ENCODE peak calls at places on chromosomes 16 and 17, in eight cellular contexts. One of them, this sample, is unnamed.

GRCh38 chr16:10940501-10941079 is 1.7 kb downstream of the DEXI start:
- DNase-seq in germinal center: no peak
- DNase-seq in HCEC 1CT: no peak
- DNase-seq in activated T-helper 1 cell treated with anti-CD3 and anti-CD28 coated beads, Interleukin-12 subunit alpha, Interleukin-12 subunit beta, Interleukin-2, Interleukin-4 antibody, amounts not matched to agents 30 ng/mL and 10 ng/mL and 1 ng/mL, durations not matched to agents 14 hours and 24 hours and 36 hours: no peak
- DNase-seq in ecto neural progenitor cell: no peak
- DNase-seq in cardiac fibroblast: no peak
- DNase-seq in activated T-cell treated with anti-CD3 and anti-CD28 coated beads, Interleukin-2, amount 50 U/mL, for 24 hours: no peak
- DNase-seq in NCI-H1092 treated with DMSO at 0.1 percent for 48 hours: peak; percentile 31
- DNase-seq in this sample: no peak

GRCh38 chr16:88430524-88431446 is 22.3 kb upstream of the ZFPM1 start:
- DNase-seq in germinal center: peak; percentile 66
- DNase-seq in HCEC 1CT: no peak
- DNase-seq in activated T-helper 1 cell treated with anti-CD3 and anti-CD28 coated beads, Interleukin-12 subunit alpha, Interleukin-12 subunit beta, Interleukin-2, Interleukin-4 antibody, amounts not matched to agents 30 ng/mL and 10 ng/mL and 1 ng/mL, durations not matched to agents 14 hours and 24 hours and 36 hours: no peak
- DNase-seq in ecto neural progenitor cell: no peak
- DNase-seq in cardiac fibroblast: peak; percentile 11
- DNase-seq in activated T-cell treated with anti-CD3 and anti-CD28 coated beads, Interleukin-2, amount 50 U/mL, for 24 hours: peak; percentile 71
- DNase-seq in NCI-H1092 treated with DMSO at 0.1 percent for 48 hours: no peak
- DNase-seq in this sample: no peak

GRCh38 chr16:11389631-11390565 is 44.6 kb downstream of the RMI2 start:
- DNase-seq in germinal center: no peak
- DNase-seq in HCEC 1CT: no peak
- DNase-seq in activated T-helper 1 cell treated with anti-CD3 and anti-CD28 coated beads, Interleukin-12 subunit alpha, Interleukin-12 subunit beta, Interleukin-2, Interleukin-4 antibody, amounts not matched to agents 30 ng/mL and 10 ng/mL and 1 ng/mL, durations not matched to agents 14 hours and 24 hours and 36 hours: no peak
- DNase-seq in ecto neural progenitor cell: no peak
- DNase-seq in cardiac fibroblast: no peak
- DNase-seq in activated T-cell treated with anti-CD3 and anti-CD28 coated beads, Interleukin-2, amount 50 U/mL, for 24 hours: no peak
- DNase-seq in NCI-H1092 treated with DMSO at 0.1 percent for 48 hours: peak; percentile 21
- DNase-seq in this sample: no peak

GRCh38 chr16:66639091-66639885 is 34.8 kb downstream of the CMTM3 start:
- DNase-seq in germinal center: no peak
- DNase-seq in HCEC 1CT: peak; percentile 7
- DNase-seq in activated T-helper 1 cell treated with anti-CD3 and anti-CD28 coated beads, Interleukin-12 subunit alpha, Interleukin-12 subunit beta, Interleukin-2, Interleukin-4 antibody, amounts not matched to agents 30 ng/mL and 10 ng/mL and 1 ng/mL, durations not matched to agents 14 hours and 24 hours and 36 hours: no peak
- DNase-seq in ecto neural progenitor cell: no peak
- DNase-seq in cardiac fibroblast: peak; percentile 51
- DNase-seq in activated T-cell treated with anti-CD3 and anti-CD28 coated beads, Interleukin-2, amount 50 U/mL, for 24 hours: no peak
- DNase-seq in NCI-H1092 treated with DMSO at 0.1 percent for 48 hours: no peak
- DNase-seq in this sample: no peak

GRCh38 chr17:62790554-62790953 is 17.6 kb downstream of the MARCHF10 start:
- DNase-seq in germinal center: no peak
- DNase-seq in HCEC 1CT: peak; percentile 85
- DNase-seq in activated T-helper 1 cell treated with anti-CD3 and anti-CD28 coated beads, Interleukin-12 subunit alpha, Interleukin-12 subunit beta, Interleukin-2, Interleukin-4 antibody, amounts not matched to agents 30 ng/mL and 10 ng/mL and 1 ng/mL, durations not matched to agents 14 hours and 24 hours and 36 hours: no peak
- DNase-seq in ecto neural progenitor cell: no peak
- DNase-seq in cardiac fibroblast: peak; percentile 91
- DNase-seq in activated T-cell treated with anti-CD3 and anti-CD28 coated beads, Interleukin-2, amount 50 U/mL, for 24 hours: no peak
- DNase-seq in NCI-H1092 treated with DMSO at 0.1 percent for 48 hours: no peak
- DNase-seq in this sample: peak; percentile 94

GRCh38 chr16:49701867-49702494 is 153.9 kb downstream of the ZNF423 start:
- DNase-seq in germinal center: no peak
- DNase-seq in HCEC 1CT: no peak
- DNase-seq in activated T-helper 1 cell treated with anti-CD3 and anti-CD28 coated beads, Interleukin-12 subunit alpha, Interleukin-12 subunit beta, Interleukin-2, Interleukin-4 antibody, amounts not matched to agents 30 ng/mL and 10 ng/mL and 1 ng/mL, durations not matched to agents 14 hours and 24 hours and 36 hours: no peak
- DNase-seq in ecto neural progenitor cell: peak; percentile 87
- DNase-seq in cardiac fibroblast: no peak
- DNase-seq in activated T-cell treated with anti-CD3 and anti-CD28 coated beads, Interleukin-2, amount 50 U/mL, for 24 hours: no peak
- DNase-seq in NCI-H1092 treated with DMSO at 0.1 percent for 48 hours: peak; percentile 75
- DNase-seq in this sample: no peak

GRCh38 chr16:66493490-66494401 is 56.2 kb downstream of the TK2 start:
- DNase-seq in germinal center: no peak
- DNase-seq in HCEC 1CT: no peak
- DNase-seq in activated T-helper 1 cell treated with anti-CD3 and anti-CD28 coated beads, Interleukin-12 subunit alpha, Interleukin-12 subunit beta, Interleukin-2, Interleukin-4 antibody, amounts not matched to agents 30 ng/mL and 10 ng/mL and 1 ng/mL, durations not matched to agents 14 hours and 24 hours and 36 hours: no peak
- DNase-seq in ecto neural progenitor cell: no peak
- DNase-seq in cardiac fibroblast: no peak
- DNase-seq in activated T-cell treated with anti-CD3 and anti-CD28 coated beads, Interleukin-2, amount 50 U/mL, for 24 hours: peak; percentile 21
- DNase-seq in NCI-H1092 treated with DMSO at 0.1 percent for 48 hours: no peak
- DNase-seq in this sample: no peak

GRCh38 chr17:27562777-27563455 is 68.1 kb upstream of the LGALS9 start:
- DNase-seq in germinal center: no peak
- DNase-seq in HCEC 1CT: no peak
- DNase-seq in activated T-helper 1 cell treated with anti-CD3 and anti-CD28 coated beads, Interleukin-12 subunit alpha, Interleukin-12 subunit beta, Interleukin-2, Interleukin-4 antibody, amounts not matched to agents 30 ng/mL and 10 ng/mL and 1 ng/mL, durations not matched to agents 14 hours and 24 hours and 36 hours: no peak
- DNase-seq in ecto neural progenitor cell: no peak
- DNase-seq in cardiac fibroblast: peak; percentile 50
- DNase-seq in activated T-cell treated with anti-CD3 and anti-CD28 coated beads, Interleukin-2, amount 50 U/mL, for 24 hours: no peak
- DNase-seq in NCI-H1092 treated with DMSO at 0.1 percent for 48 hours: no peak
- DNase-seq in this sample: peak; percentile 40

GRCh38 chr17:9472541-9472940 is 103.1 kb downstream of the STX8 start:
- DNase-seq in germinal center: no peak
- DNase-seq in HCEC 1CT: peak; percentile 76
- DNase-seq in activated T-helper 1 cell treated with anti-CD3 and anti-CD28 coated beads, Interleukin-12 subunit alpha, Interleukin-12 subunit beta, Interleukin-2, Interleukin-4 antibody, amounts not matched to agents 30 ng/mL and 10 ng/mL and 1 ng/mL, durations not matched to agents 14 hours and 24 hours and 36 hours: no peak
- DNase-seq in ecto neural progenitor cell: no peak
- DNase-seq in cardiac fibroblast: peak; percentile 78
- DNase-seq in activated T-cell treated with anti-CD3 and anti-CD28 coated beads, Interleukin-2, amount 50 U/mL, for 24 hours: no peak
- DNase-seq in NCI-H1092 treated with DMSO at 0.1 percent for 48 hours: no peak
- DNase-seq in this sample: peak; percentile 68

GRCh38 chr16:85891033-85891775 is 7.8 kb upstream of the IRF8 start:
- DNase-seq in germinal center: no peak
- DNase-seq in HCEC 1CT: no peak
- DNase-seq in activated T-helper 1 cell treated with anti-CD3 and anti-CD28 coated beads, Interleukin-12 subunit alpha, Interleukin-12 subunit beta, Interleukin-2, Interleukin-4 antibody, amounts not matched to agents 30 ng/mL and 10 ng/mL and 1 ng/mL, durations not matched to agents 14 hours and 24 hours and 36 hours: no peak
- DNase-seq in ecto neural progenitor cell: no peak
- DNase-seq in cardiac fibroblast: no peak
- DNase-seq in activated T-cell treated with anti-CD3 and anti-CD28 coated beads, Interleukin-2, amount 50 U/mL, for 24 hours: no peak
- DNase-seq in NCI-H1092 treated with DMSO at 0.1 percent for 48 hours: no peak
- DNase-seq in this sample: peak; percentile 80

GRCh38 chr17:31744541-31744951 is 114.5 kb downstream of the COPRS start:
- DNase-seq in germinal center: no peak
- DNase-seq in HCEC 1CT: no peak
- DNase-seq in activated T-helper 1 cell treated with anti-CD3 and anti-CD28 coated beads, Interleukin-12 subunit alpha, Interleukin-12 subunit beta, Interleukin-2, Interleukin-4 antibody, amounts not matched to agents 30 ng/mL and 10 ng/mL and 1 ng/mL, durations not matched to agents 14 hours and 24 hours and 36 hours: no peak
- DNase-seq in ecto neural progenitor cell: no peak
- DNase-seq in cardiac fibroblast: no peak
- DNase-seq in activated T-cell treated with anti-CD3 and anti-CD28 coated beads, Interleukin-2, amount 50 U/mL, for 24 hours: no peak
- DNase-seq in NCI-H1092 treated with DMSO at 0.1 percent for 48 hours: no peak
- DNase-seq in this sample: no peak

GRCh38 chr17:58224315-58224714 is 5.3 kb upstream of the MKS1 start:
- DNase-seq in germinal center: no peak
- DNase-seq in HCEC 1CT: peak; percentile 67
- DNase-seq in activated T-helper 1 cell treated with anti-CD3 and anti-CD28 coated beads, Interleukin-12 subunit alpha, Interleukin-12 subunit beta, Interleukin-2, Interleukin-4 antibody, amounts not matched to agents 30 ng/mL and 10 ng/mL and 1 ng/mL, durations not matched to agents 14 hours and 24 hours and 36 hours: no peak
- DNase-seq in ecto neural progenitor cell: no peak
- DNase-seq in cardiac fibroblast: peak; percentile 75
- DNase-seq in activated T-cell treated with anti-CD3 and anti-CD28 coated beads, Interleukin-2, amount 50 U/mL, for 24 hours: no peak
- DNase-seq in NCI-H1092 treated with DMSO at 0.1 percent for 48 hours: no peak
- DNase-seq in this sample: peak; percentile 92

GRCh38 chr17:61075988-61076387 is 323.7 kb upstream of the TBX2 start:
- DNase-seq in germinal center: no peak
- DNase-seq in HCEC 1CT: no peak
- DNase-seq in activated T-helper 1 cell treated with anti-CD3 and anti-CD28 coated beads, Interleukin-12 subunit alpha, Interleukin-12 subunit beta, Interleukin-2, Interleukin-4 antibody, amounts not matched to agents 30 ng/mL and 10 ng/mL and 1 ng/mL, durations not matched to agents 14 hours and 24 hours and 36 hours: no peak
- DNase-seq in ecto neural progenitor cell: no peak
- DNase-seq in cardiac fibroblast: no peak
- DNase-seq in activated T-cell treated with anti-CD3 and anti-CD28 coated beads, Interleukin-2, amount 50 U/mL, for 24 hours: no peak
- DNase-seq in NCI-H1092 treated with DMSO at 0.1 percent for 48 hours: no peak
- DNase-seq in this sample: no peak

GRCh38 chr16:27436065-27436464 is 34.1 kb downstream of the IL21R start:
- DNase-seq in germinal center: no peak
- DNase-seq in HCEC 1CT: no peak
- DNase-seq in activated T-helper 1 cell treated with anti-CD3 and anti-CD28 coated beads, Interleukin-12 subunit alpha, Interleukin-12 subunit beta, Interleukin-2, Interleukin-4 antibody, amounts not matched to agents 30 ng/mL and 10 ng/mL and 1 ng/mL, durations not matched to agents 14 hours and 24 hours and 36 hours: no peak
- DNase-seq in ecto neural progenitor cell: peak; percentile 39
- DNase-seq in cardiac fibroblast: no peak
- DNase-seq in activated T-cell treated with anti-CD3 and anti-CD28 coated beads, Interleukin-2, amount 50 U/mL, for 24 hours: peak; percentile 19
- DNase-seq in NCI-H1092 treated with DMSO at 0.1 percent for 48 hours: no peak
- DNase-seq in this sample: no peak

GRCh38 chr17:64393000-64393402 is 2.3 kb upstream of the PECAM1 start:
- DNase-seq in germinal center: no peak
- DNase-seq in HCEC 1CT: no peak
- DNase-seq in activated T-helper 1 cell treated with anti-CD3 and anti-CD28 coated beads, Interleukin-12 subunit alpha, Interleukin-12 subunit beta, Interleukin-2, Interleukin-4 antibody, amounts not matched to agents 30 ng/mL and 10 ng/mL and 1 ng/mL, durations not matched to agents 14 hours and 24 hours and 36 hours: no peak
- DNase-seq in ecto neural progenitor cell: no peak
- DNase-seq in cardiac fibroblast: no peak
- DNase-seq in activated T-cell treated with anti-CD3 and anti-CD28 coated beads, Interleukin-2, amount 50 U/mL, for 24 hours: peak; percentile 61
- DNase-seq in NCI-H1092 treated with DMSO at 0.1 percent for 48 hours: no peak
- DNase-seq in this sample: no peak

GRCh38 chr16:72876221-72876620 is 171.7 kb downstream of the ZFHX3 start:
- DNase-seq in germinal center: no peak
- DNase-seq in HCEC 1CT: peak; percentile 54
- DNase-seq in activated T-helper 1 cell treated with anti-CD3 and anti-CD28 coated beads, Interleukin-12 subunit alpha, Interleukin-12 subunit beta, Interleukin-2, Interleukin-4 antibody, amounts not matched to agents 30 ng/mL and 10 ng/mL and 1 ng/mL, durations not matched to agents 14 hours and 24 hours and 36 hours: no peak
- DNase-seq in ecto neural progenitor cell: no peak
- DNase-seq in cardiac fibroblast: peak; percentile 93
- DNase-seq in activated T-cell treated with anti-CD3 and anti-CD28 coated beads, Interleukin-2, amount 50 U/mL, for 24 hours: no peak
- DNase-seq in NCI-H1092 treated with DMSO at 0.1 percent for 48 hours: no peak
- DNase-seq in this sample: peak; percentile 90

GRCh38 chr17:28735242-28735722 is 6.7 kb downstream of the NEK8 start:
- DNase-seq in germinal center: no peak
- DNase-seq in HCEC 1CT: no peak
- DNase-seq in activated T-helper 1 cell treated with anti-CD3 and anti-CD28 coated beads, Interleukin-12 subunit alpha, Interleukin-12 subunit beta, Interleukin-2, Interleukin-4 antibody, amounts not matched to agents 30 ng/mL and 10 ng/mL and 1 ng/mL, durations not matched to agents 14 hours and 24 hours and 36 hours: no peak
- DNase-seq in ecto neural progenitor cell: no peak
- DNase-seq in cardiac fibroblast: no peak
- DNase-seq in activated T-cell treated with anti-CD3 and anti-CD28 coated beads, Interleukin-2, amount 50 U/mL, for 24 hours: no peak
- DNase-seq in NCI-H1092 treated with DMSO at 0.1 percent for 48 hours: no peak
- DNase-seq in this sample: peak; percentile 40

GRCh38 chr17:79675413-79675725 is 55.4 kb upstream of the ENPP7 start:
- DNase-seq in germinal center: no peak
- DNase-seq in HCEC 1CT: no peak
- DNase-seq in activated T-helper 1 cell treated with anti-CD3 and anti-CD28 coated beads, Interleukin-12 subunit alpha, Interleukin-12 subunit beta, Interleukin-2, Interleukin-4 antibody, amounts not matched to agents 30 ng/mL and 10 ng/mL and 1 ng/mL, durations not matched to agents 14 hours and 24 hours and 36 hours: no peak
- DNase-seq in ecto neural progenitor cell: no peak
- DNase-seq in cardiac fibroblast: no peak
- DNase-seq in activated T-cell treated with anti-CD3 and anti-CD28 coated beads, Interleukin-2, amount 50 U/mL, for 24 hours: no peak
- DNase-seq in NCI-H1092 treated with DMSO at 0.1 percent for 48 hours: no peak
- DNase-seq in this sample: no peak

GRCh38 chr16:22304411-22304810 is 7.2 kb downstream of the POLR3E start:
- DNase-seq in germinal center: no peak
- DNase-seq in HCEC 1CT: no peak
- DNase-seq in activated T-helper 1 cell treated with anti-CD3 and anti-CD28 coated beads, Interleukin-12 subunit alpha, Interleukin-12 subunit beta, Interleukin-2, Interleukin-4 antibody, amounts not matched to agents 30 ng/mL and 10 ng/mL and 1 ng/mL, durations not matched to agents 14 hours and 24 hours and 36 hours: no peak
- DNase-seq in ecto neural progenitor cell: no peak
- DNase-seq in cardiac fibroblast: no peak
- DNase-seq in activated T-cell treated with anti-CD3 and anti-CD28 coated beads, Interleukin-2, amount 50 U/mL, for 24 hours: no peak
- DNase-seq in NCI-H1092 treated with DMSO at 0.1 percent for 48 hours: no peak
- DNase-seq in this sample: no peak

GRCh38 chr17:9670596-9670995 is 25.3 kb downstream of the USP43 start:
- DNase-seq in germinal center: no peak
- DNase-seq in HCEC 1CT: no peak
- DNase-seq in activated T-helper 1 cell treated with anti-CD3 and anti-CD28 coated beads, Interleukin-12 subunit alpha, Interleukin-12 subunit beta, Interleukin-2, Interleukin-4 antibody, amounts not matched to agents 30 ng/mL and 10 ng/mL and 1 ng/mL, durations not matched to agents 14 hours and 24 hours and 36 hours: no peak
- DNase-seq in ecto neural progenitor cell: no peak
- DNase-seq in cardiac fibroblast: no peak
- DNase-seq in activated T-cell treated with anti-CD3 and anti-CD28 coated beads, Interleukin-2, amount 50 U/mL, for 24 hours: no peak
- DNase-seq in NCI-H1092 treated with DMSO at 0.1 percent for 48 hours: no peak
- DNase-seq in this sample: no peak

GRCh38 chr17:41647038-41647813 is 22.9 kb upstream of the KRT17 start:
- DNase-seq in germinal center: no peak
- DNase-seq in HCEC 1CT: no peak
- DNase-seq in activated T-helper 1 cell treated with anti-CD3 and anti-CD28 coated beads, Interleukin-12 subunit alpha, Interleukin-12 subunit beta, Interleukin-2, Interleukin-4 antibody, amounts not matched to agents 30 ng/mL and 10 ng/mL and 1 ng/mL, durations not matched to agents 14 hours and 24 hours and 36 hours: no peak
- DNase-seq in ecto neural progenitor cell: no peak
- DNase-seq in cardiac fibroblast: no peak
- DNase-seq in activated T-cell treated with anti-CD3 and anti-CD28 coated beads, Interleukin-2, amount 50 U/mL, for 24 hours: peak; percentile 36
- DNase-seq in NCI-H1092 treated with DMSO at 0.1 percent for 48 hours: no peak
- DNase-seq in this sample: no peak

GRCh38 chr17:49315974-49316570 is 46.0 kb downstream of the ZNF652 start:
- DNase-seq in germinal center: peak; percentile 27
- DNase-seq in HCEC 1CT: no peak
- DNase-seq in activated T-helper 1 cell treated with anti-CD3 and anti-CD28 coated beads, Interleukin-12 subunit alpha, Interleukin-12 subunit beta, Interleukin-2, Interleukin-4 antibody, amounts not matched to agents 30 ng/mL and 10 ng/mL and 1 ng/mL, durations not matched to agents 14 hours and 24 hours and 36 hours: no peak
- DNase-seq in ecto neural progenitor cell: no peak
- DNase-seq in cardiac fibroblast: peak; percentile 47
- DNase-seq in activated T-cell treated with anti-CD3 and anti-CD28 coated beads, Interleukin-2, amount 50 U/mL, for 24 hours: no peak
- DNase-seq in NCI-H1092 treated with DMSO at 0.1 percent for 48 hours: no peak
- DNase-seq in this sample: peak; percentile 59

GRCh38 chr16:53515811-53516210 is 12.8 kb upstream of the AKTIP start:
- DNase-seq in germinal center: no peak
- DNase-seq in HCEC 1CT: no peak
- DNase-seq in activated T-helper 1 cell treated with anti-CD3 and anti-CD28 coated beads, Interleukin-12 subunit alpha, Interleukin-12 subunit beta, Interleukin-2, Interleukin-4 antibody, amounts not matched to agents 30 ng/mL and 10 ng/mL and 1 ng/mL, durations not matched to agents 14 hours and 24 hours and 36 hours: no peak
- DNase-seq in ecto neural progenitor cell: no peak
- DNase-seq in cardiac fibroblast: no peak
- DNase-seq in activated T-cell treated with anti-CD3 and anti-CD28 coated beads, Interleukin-2, amount 50 U/mL, for 24 hours: no peak
- DNase-seq in NCI-H1092 treated with DMSO at 0.1 percent for 48 hours: no peak
- DNase-seq in this sample: no peak

GRCh38 chr16:24540575-24541240 is 1.3 kb downstream of the RBBP6 start:
- DNase-seq in germinal center: peak; percentile 15
- DNase-seq in HCEC 1CT: peak; percentile 27
- DNase-seq in activated T-helper 1 cell treated with anti-CD3 and anti-CD28 coated beads, Interleukin-12 subunit alpha, Interleukin-12 subunit beta, Interleukin-2, Interleukin-4 antibody, amounts not matched to agents 30 ng/mL and 10 ng/mL and 1 ng/mL, durations not matched to agents 14 hours and 24 hours and 36 hours: peak; percentile 20
- DNase-seq in ecto neural progenitor cell: no peak
- DNase-seq in cardiac fibroblast: peak; percentile 35
- DNase-seq in activated T-cell treated with anti-CD3 and anti-CD28 coated beads, Interleukin-2, amount 50 U/mL, for 24 hours: peak; percentile 46
- DNase-seq in NCI-H1092 treated with DMSO at 0.1 percent for 48 hours: peak; percentile 20
- DNase-seq in this sample: peak; percentile 54

GRCh38 chr17:75288784-75289121 is 480 bp downstream of the SLC25A19 start:
- DNase-seq in germinal center: peak; percentile 60
- DNase-seq in HCEC 1CT: no peak
- DNase-seq in activated T-helper 1 cell treated with anti-CD3 and anti-CD28 coated beads, Interleukin-12 subunit alpha, Interleukin-12 subunit beta, Interleukin-2, Interleukin-4 antibody, amounts not matched to agents 30 ng/mL and 10 ng/mL and 1 ng/mL, durations not matched to agents 14 hours and 24 hours and 36 hours: peak; percentile 34
- DNase-seq in ecto neural progenitor cell: no peak
- DNase-seq in cardiac fibroblast: no peak
- DNase-seq in activated T-cell treated with anti-CD3 and anti-CD28 coated beads, Interleukin-2, amount 50 U/mL, for 24 hours: peak; percentile 78
- DNase-seq in NCI-H1092 treated with DMSO at 0.1 percent for 48 hours: peak; percentile 66
- DNase-seq in this sample: peak; percentile 51

GRCh38 chr17:80720624-80721577 is 176.3 kb downstream of the RPTOR start:
- DNase-seq in germinal center: no peak
- DNase-seq in HCEC 1CT: peak; percentile 68
- DNase-seq in activated T-helper 1 cell treated with anti-CD3 and anti-CD28 coated beads, Interleukin-12 subunit alpha, Interleukin-12 subunit beta, Interleukin-2, Interleukin-4 antibody, amounts not matched to agents 30 ng/mL and 10 ng/mL and 1 ng/mL, durations not matched to agents 14 hours and 24 hours and 36 hours: peak; percentile 67
- DNase-seq in ecto neural progenitor cell: no peak
- DNase-seq in cardiac fibroblast: peak; percentile 83
- DNase-seq in activated T-cell treated with anti-CD3 and anti-CD28 coated beads, Interleukin-2, amount 50 U/mL, for 24 hours: peak; percentile 70
- DNase-seq in NCI-H1092 treated with DMSO at 0.1 percent for 48 hours: no peak
- DNase-seq in this sample: peak; percentile 87

GRCh38 chr16:31484491-31485171 is 1.7 kb downstream of the SLC5A2 start:
- DNase-seq in germinal center: no peak
- DNase-seq in HCEC 1CT: no peak
- DNase-seq in activated T-helper 1 cell treated with anti-CD3 and anti-CD28 coated beads, Interleukin-12 subunit alpha, Interleukin-12 subunit beta, Interleukin-2, Interleukin-4 antibody, amounts not matched to agents 30 ng/mL and 10 ng/mL and 1 ng/mL, durations not matched to agents 14 hours and 24 hours and 36 hours: no peak
- DNase-seq in ecto neural progenitor cell: no peak
- DNase-seq in cardiac fibroblast: no peak
- DNase-seq in activated T-cell treated with anti-CD3 and anti-CD28 coated beads, Interleukin-2, amount 50 U/mL, for 24 hours: no peak
- DNase-seq in NCI-H1092 treated with DMSO at 0.1 percent for 48 hours: no peak
- DNase-seq in this sample: no peak

GRCh38 chr16:30032083-30032819 is 1.2 kb upstream of the TLCD3B start:
- DNase-seq in germinal center: peak; percentile 71
- DNase-seq in HCEC 1CT: peak; percentile 47
- DNase-seq in activated T-helper 1 cell treated with anti-CD3 and anti-CD28 coated beads, Interleukin-12 subunit alpha, Interleukin-12 subunit beta, Interleukin-2, Interleukin-4 antibody, amounts not matched to agents 30 ng/mL and 10 ng/mL and 1 ng/mL, durations not matched to agents 14 hours and 24 hours and 36 hours: peak; percentile 61
- DNase-seq in ecto neural progenitor cell: peak; percentile 79
- DNase-seq in cardiac fibroblast: peak; percentile 80
- DNase-seq in activated T-cell treated with anti-CD3 and anti-CD28 coated beads, Interleukin-2, amount 50 U/mL, for 24 hours: peak; percentile 71
- DNase-seq in NCI-H1092 treated with DMSO at 0.1 percent for 48 hours: peak; percentile 83
- DNase-seq in this sample: peak; percentile 75

GRCh38 chr16:71927383-71927782 is 32.1 kb downstream of the IST1 start:
- DNase-seq in germinal center: no peak
- DNase-seq in HCEC 1CT: peak; percentile 91
- DNase-seq in activated T-helper 1 cell treated with anti-CD3 and anti-CD28 coated beads, Interleukin-12 subunit alpha, Interleukin-12 subunit beta, Interleukin-2, Interleukin-4 antibody, amounts not matched to agents 30 ng/mL and 10 ng/mL and 1 ng/mL, durations not matched to agents 14 hours and 24 hours and 36 hours: no peak
- DNase-seq in ecto neural progenitor cell: no peak
- DNase-seq in cardiac fibroblast: peak; percentile 93
- DNase-seq in activated T-cell treated with anti-CD3 and anti-CD28 coated beads, Interleukin-2, amount 50 U/mL, for 24 hours: no peak
- DNase-seq in NCI-H1092 treated with DMSO at 0.1 percent for 48 hours: no peak
- DNase-seq in this sample: peak; percentile 98

GRCh38 chr16:55389426-55390073 is 65.5 kb downstream of the IRX6 start:
- DNase-seq in germinal center: no peak
- DNase-seq in HCEC 1CT: no peak
- DNase-seq in activated T-helper 1 cell treated with anti-CD3 and anti-CD28 coated beads, Interleukin-12 subunit alpha, Interleukin-12 subunit beta, Interleukin-2, Interleukin-4 antibody, amounts not matched to agents 30 ng/mL and 10 ng/mL and 1 ng/mL, durations not matched to agents 14 hours and 24 hours and 36 hours: no peak
- DNase-seq in ecto neural progenitor cell: no peak
- DNase-seq in cardiac fibroblast: no peak
- DNase-seq in activated T-cell treated with anti-CD3 and anti-CD28 coated beads, Interleukin-2, amount 50 U/mL, for 24 hours: no peak
- DNase-seq in NCI-H1092 treated with DMSO at 0.1 percent for 48 hours: peak; percentile 63
- DNase-seq in this sample: no peak

GRCh38 chr16:7025616-7026190 is 306.9 kb upstream of the RBFOX1 start:
- DNase-seq in germinal center: peak; percentile 6
- DNase-seq in HCEC 1CT: no peak
- DNase-seq in activated T-helper 1 cell treated with anti-CD3 and anti-CD28 coated beads, Interleukin-12 subunit alpha, Interleukin-12 subunit beta, Interleukin-2, Interleukin-4 antibody, amounts not matched to agents 30 ng/mL and 10 ng/mL and 1 ng/mL, durations not matched to agents 14 hours and 24 hours and 36 hours: no peak
- DNase-seq in ecto neural progenitor cell: peak; percentile 90
- DNase-seq in cardiac fibroblast: peak; percentile 27
- DNase-seq in activated T-cell treated with anti-CD3 and anti-CD28 coated beads, Interleukin-2, amount 50 U/mL, for 24 hours: no peak
- DNase-seq in NCI-H1092 treated with DMSO at 0.1 percent for 48 hours: peak; percentile 65
- DNase-seq in this sample: peak; percentile 0

GRCh38 chr17:81956607-81957589 is 4.1 kb downstream of the NOTUM start:
- DNase-seq in germinal center: no peak
- DNase-seq in HCEC 1CT: no peak
- DNase-seq in activated T-helper 1 cell treated with anti-CD3 and anti-CD28 coated beads, Interleukin-12 subunit alpha, Interleukin-12 subunit beta, Interleukin-2, Interleukin-4 antibody, amounts not matched to agents 30 ng/mL and 10 ng/mL and 1 ng/mL, durations not matched to agents 14 hours and 24 hours and 36 hours: no peak
- DNase-seq in ecto neural progenitor cell: peak; percentile 48
- DNase-seq in cardiac fibroblast: no peak
- DNase-seq in activated T-cell treated with anti-CD3 and anti-CD28 coated beads, Interleukin-2, amount 50 U/mL, for 24 hours: no peak
- DNase-seq in NCI-H1092 treated with DMSO at 0.1 percent for 48 hours: no peak
- DNase-seq in this sample: no peak

GRCh38 chr16:55341681-55342080 is 17.7 kb downstream of the IRX6 start:
- DNase-seq in germinal center: no peak
- DNase-seq in HCEC 1CT: no peak
- DNase-seq in activated T-helper 1 cell treated with anti-CD3 and anti-CD28 coated beads, Interleukin-12 subunit alpha, Interleukin-12 subunit beta, Interleukin-2, Interleukin-4 antibody, amounts not matched to agents 30 ng/mL and 10 ng/mL and 1 ng/mL, durations not matched to agents 14 hours and 24 hours and 36 hours: no peak
- DNase-seq in ecto neural progenitor cell: no peak
- DNase-seq in cardiac fibroblast: no peak
- DNase-seq in activated T-cell treated with anti-CD3 and anti-CD28 coated beads, Interleukin-2, amount 50 U/mL, for 24 hours: no peak
- DNase-seq in NCI-H1092 treated with DMSO at 0.1 percent for 48 hours: no peak
- DNase-seq in this sample: no peak

GRCh38 chr17:44933824-44934744 is 13.5 kb downstream of the KIF18B start:
- DNase-seq in germinal center: no peak
- DNase-seq in HCEC 1CT: no peak
- DNase-seq in activated T-helper 1 cell treated with anti-CD3 and anti-CD28 coated beads, Interleukin-12 subunit alpha, Interleukin-12 subunit beta, Interleukin-2, Interleukin-4 antibody, amounts not matched to agents 30 ng/mL and 10 ng/mL and 1 ng/mL, durations not matched to agents 14 hours and 24 hours and 36 hours: no peak
- DNase-seq in ecto neural progenitor cell: no peak
- DNase-seq in cardiac fibroblast: no peak
- DNase-seq in activated T-cell treated with anti-CD3 and anti-CD28 coated beads, Interleukin-2, amount 50 U/mL, for 24 hours: no peak
- DNase-seq in NCI-H1092 treated with DMSO at 0.1 percent for 48 hours: no peak
- DNase-seq in this sample: no peak

This sample was measured in ELR.